ENCODE peak calls at places on chromosomes 1 and 21, in four cellular contexts. V, J, G and Y are unnamed samples.

GRCh38 chr1:183291216-183291762 is 105.2 kb downstream of the LAMC2 start:
- DNase-seq in J (no peak), G (no peak), V (no peak), Y (no peak)

GRCh38 chr1:187006896-187007295 is 178.1 kb downstream of the PLA2G4A start:
- DNase-seq in J (no peak), V (no peak), G (no peak), Y (no peak)

GRCh38 chr1:9843576-9843945 is 19.8 kb upstream of the CLSTN1 start:
- DNase-seq in G (no peak), J (no peak), V (no peak), Y (no peak)

GRCh38 chr1:42757892-42758275 is 8.9 kb downstream of the P3H1 start:
- DNase-seq in G (no peak), V (no peak), J (no peak), Y (no peak)

GRCh38 chr1:41482001-41482765 is 2.3 kb downstream of the EDN2 start:
- DNase-seq in V (no peak), J (no peak), G (no peak), Y (no peak)

GRCh38 chr1:111234866-111235265 is 7.4 kb downstream of the CHI3L2 start:
- DNase-seq in G (no peak), V (no peak), J (no peak), Y (no peak)

GRCh38 chr1:236039736-236040670 is 24.9 kb downstream of the NID1 start:
- DNase-seq in G (no peak), J (no peak), V (peak), Y (no peak)

GRCh38 chr1:11198851-11199628 is 9.9 kb downstream of the ANGPTL7 start:
- DNase-seq in J (no peak), G (no peak), V (no peak), Y (no peak)

GRCh38 chr1:39214998-39215873 is 10.7 kb downstream of the MACF1 start:
- DNase-seq in G (no peak), J (peak), V (peak), Y (no peak)

GRCh38 chr1:58283380-58284338 is 262.9 kb downstream of the OMA1 start:
- DNase-seq in J (no peak), G (no peak), V (peak), Y (no peak)

GRCh38 chr21:17976139-17976538 is 157.0 kb upstream of the C21orf91 start:
- DNase-seq in J (no peak), V (no peak), G (no peak), Y (no peak)

GRCh38 chr21:15604424-15604823 is 125.4 kb upstream of the USP25 start:
- DNase-seq in V (no peak), J (no peak), G (no peak), Y (no peak)

GRCh38 chr1:93603581-93603980 is 78.1 kb downstream of the BCAR3 start:
- DNase-seq in G (no peak), J (no peak), V (no peak), Y (no peak)

GRCh38 chr1:47690341-47691244 is 252.7 kb downstream of the FOXD2 start:
- DNase-seq in G (no peak), J (no peak), V (no peak), Y (no peak)

GRCh38 chr1:28934676-28935075 is 20.3 kb downstream of the EPB41 start:
- DNase-seq in J (no peak), G (no peak), V (no peak), Y (no peak)

GRCh38 chr1:117128323-117129079 is 7.0 kb upstream of the TRIM45 start:
- DNase-seq in G (no peak), J (no peak), V (no peak), Y (no peak)

GRCh38 chr1:48055854-48056253 is 58.7 kb upstream of the TRABD2B start:
- DNase-seq in V (no peak), J (no peak), G (no peak), Y (no peak)

GRCh38 chr21:45470087-45470515 is 65.1 kb downstream of the COL18A1 start:
- DNase-seq in G (no peak), J (no peak), V (no peak), Y (no peak)

GRCh38 chr1:11790880-11791715 is 14.7 kb downstream of the MTHFR start:
- DNase-seq in V (no peak), J (peak), G (no peak), Y (no peak)

GRCh38 chr1:155650231-155650757 is 38.3 kb downstream of the YY1AP1 start:
- DNase-seq in V (no peak), J (no peak), G (no peak), Y (no peak)

GRCh38 chr1:2271841-2272655 is 43.9 kb downstream of the SKI start:
- DNase-seq in G (no peak), V (no peak), J (peak), Y (no peak)

GRCh38 chr21:33931799-33932390 is 16.3 kb upstream of the ATP5PO start:
- DNase-seq in V (no peak), J (no peak), G (no peak), Y (no peak)

DNA sequence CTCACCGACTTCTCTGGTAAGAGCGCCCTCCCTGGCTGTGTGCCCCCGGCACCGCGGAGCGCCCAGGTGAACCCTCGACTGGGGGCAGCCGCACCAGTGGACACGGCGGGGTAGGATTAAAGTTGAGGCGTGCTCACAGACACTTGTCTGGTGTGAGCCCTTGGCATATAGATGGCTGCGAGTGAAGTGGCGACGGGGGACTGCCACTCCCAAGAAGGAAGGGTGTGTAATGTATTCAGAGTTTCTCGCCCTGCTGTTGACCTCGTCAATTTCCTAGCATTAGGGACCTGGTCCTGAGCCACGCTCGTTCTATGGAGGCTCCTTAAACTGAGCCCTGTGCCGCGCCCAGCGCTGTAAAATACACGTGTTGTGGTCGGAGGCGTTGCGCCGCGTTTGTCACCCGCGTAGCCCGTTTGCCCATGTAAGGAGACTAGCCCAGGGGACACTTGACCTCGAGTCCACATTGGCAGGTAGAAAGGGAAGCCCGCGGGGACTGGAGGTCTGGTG is 545 bp downstream of the EVA1C start:
- DNase-seq in J (no peak), G (no peak), V (no peak), Y (no peak)
- TF ChIP-seq POLR2A in J (no peak), G (no peak), V (no peak), Y (no peak)

GRCh38 chr1:119778886-119779560 is 10.3 kb upstream of the HMGCS2 start:
- DNase-seq in V (no peak), G (no peak), J (no peak), Y (no peak)

GRCh38 chr1:119778359-119778758 is 9.7 kb upstream of the HMGCS2 start:
- DNase-seq in V (no peak), G (no peak), J (no peak), Y (no peak)

GRCh38 chr1:119781434-119782210 is 12.9 kb upstream of the HMGCS2 start:
- DNase-seq in J (no peak), G (no peak), V (no peak), Y (no peak)

GRCh38 chr1:119782541-119783338 is 14.0 kb upstream of the HMGCS2 start:
- DNase-seq in G (no peak), J (no peak), V (no peak), Y (no peak)

GRCh38 chr1:119779869-119780356 is 11.2 kb upstream of the HMGCS2 start:
- DNase-seq in G (no peak), J (no peak), V (no peak), Y (no peak)
- TF ChIP-seq POLR2AphosphoS5 in G (no peak), J (no peak), V (no peak), Y (no peak)

GRCh38 chr1:62849031-62849430 is 65.1 kb downstream of the ATG4C start:
- DNase-seq in V (no peak), J (no peak), G (no peak), Y (no peak)
- TF ChIP-seq TAF1 in V (no peak), J (no peak), G (no peak), Y (no peak)

GRCh38 chr1:27727126-27727525 is 1.4 kb downstream of the FAM76A start:
- DNase-seq in V (no peak), J (no peak), G (no peak), Y (no peak)

GRCh38 chr1:27724961-27725373 is 794 bp upstream of the FAM76A start:
- DNase-seq in G (peak), V (peak), J (peak), Y (no peak)

GRCh38 chr1:27726173-27726793 is 522 bp downstream of the FAM76A start:
- DNase-seq in G (no peak), J (peak), V (peak), Y (peak)

GRCh38 chr1:27725374-27726172 is at the start of gene FAM76A:
- DNase-seq in J (peak), V (peak), G (peak), Y (peak)
- TF ChIP-seq POLR2A in J (peak), V (peak), G (peak), Y (peak)

GRCh38 chr1:201937624-201938212 is 8.6 kb downstream of the LMOD1 start:
- DNase-seq in V (no peak), G (no peak), J (no peak), Y (no peak)
- TF ChIP-seq POLR2AphosphoS5 in V (no peak), G (no peak), J (no peak), Y (no peak)

DNA sequence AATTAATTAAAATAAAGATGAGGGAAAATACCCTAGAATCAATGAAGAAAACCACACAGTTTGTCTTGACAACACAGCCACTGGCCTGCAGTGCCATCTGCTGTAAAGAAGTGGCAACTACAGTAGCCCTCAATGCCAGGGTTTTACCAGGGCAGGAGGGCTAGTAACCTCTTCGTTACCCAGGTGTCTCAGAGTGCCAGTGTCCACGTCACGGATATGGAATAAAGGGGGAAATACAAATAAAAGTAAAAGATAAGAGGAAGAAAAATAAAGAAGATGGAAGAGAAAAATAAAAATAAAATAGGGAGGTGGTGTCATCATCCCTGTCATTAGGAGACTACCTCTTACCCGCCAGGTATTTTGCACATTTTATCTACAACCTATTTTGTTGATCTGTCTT is 14.2 kb upstream of the SLC44A3 start:
- DNase-seq in J (peak), V (peak), G (no peak), Y (peak)
- TF ChIP-seq TAF1 in J (no peak), V (no peak), G (no peak), Y (no peak)

GRCh38 chr1:85581802-85582686 is 1.5 kb downstream of the CCN1 start:
- DNase-seq in J (peak), G (no peak), V (peak), Y (no peak)
- TF ChIP-seq POLR2A in J (no peak), G (peak), V (no peak), Y (no peak)